ENCODE peak calls at places on chromosomes 1 and 21, in eight cellular contexts. C is esophagus squamous epithelium, F is uterus, X is A549, Z is right lobe of liver, V is NB4, I is Peyer's patch, D is heart left ventricle. T is an unnamed sample.

GRCh38 chr1:192529031-192529755 is 46.4 kb upstream of the RGS1 start:
- DNase-seq in I (no peak), X (no peak), F (no peak), D (no peak), V (no peak), Z (no peak), C (no peak), T (no peak)

GRCh38 chr21:23488245-23488644 is 2119.0 kb downstream of the MRPL39 start:
- DNase-seq in V (no peak), C (no peak), Z (no peak), D (no peak), I (no peak), X (no peak), F (no peak), T (no peak)

GRCh38 chr1:169588112-169588511 is 1.8 kb upstream of the F5 start:
- DNase-seq in F (no peak), C (no peak), V (no peak), D (no peak), Z (no peak), X (no peak), I (no peak), T (no peak)

GRCh38 chr1:244192336-244192735 is 141.3 kb downstream of the ZBTB18 start:
- DNase-seq in I (no peak), Z (no peak), C (no peak), D (no peak), F (no peak), V (no peak), X (no peak), T (no peak)

GRCh38 chr1:224504642-224505041 is 70.0 kb upstream of the WDR26 start:
- DNase-seq in I (no peak), F (no peak), X (no peak), V (no peak), D (no peak), C (no peak), Z (no peak), T (no peak)

GRCh38 chr1:101618900-101619299 is 377.8 kb downstream of the OLFM3 start:
- DNase-seq in D (no peak), X (no peak), C (no peak), Z (no peak), V (no peak), I (no peak), F (no peak), T (no peak)

GRCh38 chr1:7994827-7995226 is 31.3 kb downstream of the ERRFI1 start:
- DNase-seq in C (no peak), I (no peak), V (no peak), D (no peak), F (no peak), X (no peak), Z (no peak), T (no peak)

GRCh38 chr1:18018381-18018780 is 89.2 kb upstream of the IGSF21 start:
- DNase-seq in X (no peak), D (no peak), Z (no peak), C (no peak), V (no peak), F (no peak), I (no peak), T (no peak)

GRCh38 chr1:14328687-14329086 is 269.8 kb upstream of the KAZN start:
- DNase-seq in V (no peak), Z (no peak), D (no peak), X (no peak), I (no peak), C (no peak), F (no peak), T (no peak)

GRCh38 chr1:116921301-116921885 is 11.7 kb downstream of the PTGFRN start:
- DNase-seq in D (no peak), C (no peak), X (no peak), V (no peak), Z (no peak), F (no peak), I (no peak), T (peak; percentile 4)

GRCh38 chr1:36224537-36225297 is 474 bp downstream of the THRAP3 start:
- DNase-seq in Z (peak; percentile 84), C (no peak), F (peak; percentile 76), X (peak; percentile 85), V (no peak), I (no peak), D (peak; percentile 88), T (peak; percentile 92)

GRCh38 chr1:99697570-99697969 is 51.7 kb downstream of the PALMD start:
- DNase-seq in I (no peak), V (no peak), C (no peak), X (no peak), Z (no peak), F (no peak), D (no peak), T (no peak)

GRCh38 chr21:28104346-28104745 is 888.3 kb downstream of the LTN1 start:
- DNase-seq in F (no peak), X (no peak), D (no peak), V (no peak), Z (no peak), C (no peak), I (no peak), T (no peak)

GRCh38 chr1:234111458-234112142 is 207.1 kb downstream of the SLC35F3 start:
- DNase-seq in I (no peak), C (no peak), Z (peak; percentile 48), X (peak; percentile 86), V (no peak), D (peak; percentile 67), F (no peak), T (no peak)

GRCh38 chr1:236507022-236507700 is 16.6 kb upstream of the LGALS8 start:
- DNase-seq in F (no peak), X (no peak), D (no peak), C (no peak), I (no peak), Z (no peak), V (no peak), T (no peak)

GRCh38 chr1:101567582-101568189 is 330.9 kb downstream of the S1PR1 start:
- DNase-seq in D (no peak), I (peak; percentile 19), X (peak; percentile 26), C (no peak), Z (peak; percentile 44), F (no peak), V (peak; percentile 39), T (no peak)

GRCh38 chr1:143698016-143698415 is 273.8 kb downstream of the FAM72C start:
- DNase-seq in I (no peak), Z (peak; percentile 43), V (peak; percentile 80), F (no peak), C (no peak), D (no peak), X (peak; percentile 69), T (no peak)

GRCh38 chr1:149966405-149966804 is 29.7 kb upstream of the MTMR11 start:
- DNase-seq in Z (no peak), F (no peak), D (no peak), V (no peak), X (no peak), I (no peak), C (no peak), T (no peak)

GRCh38 chr1:156582388-156583022 is 3.0 kb downstream of the TTC24 start:
- DNase-seq in D (no peak), F (no peak), C (no peak), V (no peak), I (no peak), X (no peak), Z (no peak), T (no peak)

GRCh38 chr1:98084188-98084587 is 163.4 kb upstream of the DPYD start:
- DNase-seq in X (no peak), C (no peak), Z (no peak), V (no peak), D (no peak), F (no peak), I (no peak), T (no peak)

GRCh38 chr1:228393811-228394570 is 12.6 kb downstream of the TRIM11 start:
- DNase-seq in X (no peak), I (no peak), C (no peak), V (no peak), Z (peak; percentile 11), D (peak; percentile 49), F (no peak), T (peak; percentile 60)
- TF ChIP-seq POLR2A in X (no peak), I (no peak), C (no peak), V (no peak), Z (no peak), D (no peak), F (no peak), T (no peak)

DNA sequence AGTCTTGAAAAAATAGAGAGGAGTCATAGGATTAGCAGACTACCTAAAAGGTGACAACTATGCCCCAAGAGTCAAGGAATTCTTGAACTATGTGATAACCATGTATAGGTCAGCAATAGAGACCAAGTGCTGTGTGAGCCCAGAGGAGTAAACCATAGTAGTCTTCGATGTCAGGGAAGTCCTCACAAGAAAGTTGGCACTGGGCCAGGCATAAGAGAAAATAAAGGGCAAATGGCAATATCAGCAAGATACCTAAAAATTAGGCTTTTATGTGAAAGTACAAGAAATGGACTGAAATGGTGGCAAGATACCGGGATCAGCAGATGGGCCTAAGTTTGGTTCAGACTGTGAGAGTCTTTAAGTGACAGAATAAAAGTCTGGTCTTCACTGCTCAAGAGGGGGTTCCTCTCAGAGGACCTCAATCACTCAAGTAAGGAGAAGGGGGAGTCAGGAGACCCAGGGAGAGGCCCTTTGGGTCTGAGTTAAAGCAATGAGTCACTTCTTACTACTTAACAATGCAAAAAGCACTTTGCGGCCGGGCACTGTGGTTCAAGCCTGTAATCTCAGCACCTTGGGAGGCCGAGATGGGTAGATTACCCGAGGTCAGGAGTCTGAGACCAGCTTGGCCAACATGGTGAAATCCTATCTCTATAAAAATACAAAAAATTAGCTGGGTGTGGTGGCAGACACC is 95.0 kb downstream of the TEX35 start:
- DNase-seq in Z (no peak), I (peak; percentile 45), D (no peak), X (no peak), F (no peak), C (no peak), V (peak; percentile 86), T (no peak)
- H3K4me3 ChIP-seq in Z (no peak overlapping the region), I (no peak overlapping the region), D (no peak overlapping the region), X (no peak overlapping the region), F (no peak overlapping the region), C (no peak overlapping the region), V (no peak overlapping the region), T (no peak overlapping the region)

DNA sequence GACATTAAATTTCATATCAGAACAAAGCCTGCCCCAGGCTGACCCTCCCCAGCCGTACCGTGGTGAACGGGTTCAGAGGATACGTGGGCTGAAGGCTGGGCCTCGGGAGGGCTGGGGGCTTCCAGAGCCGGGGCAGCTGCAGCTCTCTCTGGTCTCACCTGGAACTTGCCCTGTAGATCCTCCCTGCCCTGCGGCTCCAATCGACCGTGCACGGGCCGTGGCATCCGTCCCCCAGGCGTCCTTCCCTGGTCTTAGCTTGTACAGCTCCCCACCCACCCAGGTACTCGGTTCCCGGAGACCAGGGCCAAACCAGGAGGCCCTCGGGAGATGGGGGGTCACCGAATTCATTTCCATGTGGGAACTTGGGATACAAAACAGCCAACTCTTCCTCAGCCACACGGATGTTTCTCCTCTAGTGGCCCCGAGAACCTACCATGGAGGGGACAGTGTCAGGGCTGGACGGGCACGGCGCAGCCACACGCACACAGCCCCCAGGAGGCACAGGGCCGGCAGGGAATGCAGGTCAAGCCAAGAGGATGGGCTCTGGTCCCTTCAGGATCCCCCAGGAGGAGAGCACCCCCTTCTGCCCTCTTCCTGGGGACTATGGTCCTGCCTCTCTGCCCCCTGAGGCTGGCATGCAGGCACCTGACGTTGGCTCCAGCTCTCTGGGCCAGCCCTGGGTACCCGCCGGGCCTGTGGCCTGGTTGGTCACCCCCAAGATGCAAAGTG is 3.1 kb downstream of the B3GALT6 start:
- DNase-seq in D (no peak), V (no peak), C (no peak), X (no peak), I (no peak), F (no peak), Z (no peak), T (no peak)
- TF ChIP-seq POLR2A in D (no peak), V (no peak), C (no peak), X (peak; percentile 35), I (no peak), F (no peak), Z (no peak), T (no peak)

GRCh38 chr1:166489356-166489669 is 322.5 kb upstream of the FAM78B start:
- DNase-seq in F (no peak), Z (no peak), V (no peak), I (no peak), D (no peak), X (no peak), C (no peak), T (no peak)
- H3K4me3 ChIP-seq in F (no peak overlapping the region), Z (no peak overlapping the region), V (peak overlapping the region; percentile 58), I (peak overlapping the region; percentile 40), D (no peak overlapping the region), X (peak overlapping the region; percentile 36), C (no peak overlapping the region), T (no peak overlapping the region)